ENCODE peak calls at places on chromosomes 13 and 19, in six cellular contexts. A is neural progenitor cell; U is ovary; R is CD8-positive, alpha-beta T cell; D is cardiac muscle cell; B is heart left ventricle. O is an unnamed sample. For H3K9me3, the result is how much of the 10 kb centered on the place peaks cover.

GRCh38 chr19:46890423-46891170 is 29.8 kb downstream of the ARHGAP35 start:
- DNase-seq in A (no peak), U (no peak), R (no peak), D (peak), B (no peak), O (no peak)

GRCh38 chr19:10271543-10272086 is 695 bp downstream of the ICAM1 start:
- DNase-seq in A (no peak), U (no peak), R (peak), D (peak), B (no peak), O (no peak)

GRCh38 chr13:82962422-82962821 is 919.9 kb downstream of the SLITRK1 start:
- DNase-seq in A (no peak), U (no peak), R (no peak), D (peak), B (no peak), O (no peak)

GRCh38 chr19:5627395-5627904 is 4.6 kb downstream of the SAFB start:
- DNase-seq in A (peak), U (no peak), R (no peak), D (no peak), B (peak), O (peak)

GRCh38 chr13:93298741-93299140 is 72.1 kb downstream of the GPC6 start:
- DNase-seq in A (no peak), U (no peak), R (no peak), D (peak), B (no peak), O (no peak)

GRCh38 chr19:49593233-49594113 is 2.5 kb downstream of the PRR12 start:
- DNase-seq in A (peak), U (peak), R (peak), D (peak), B (peak), O (peak)

GRCh38 chr19:48147597-48148175 is 22.5 kb downstream of the LIG1 start:
- DNase-seq in A (no peak), U (no peak), R (no peak), D (no peak), B (no peak), O (no peak)

GRCh38 chr13:99386911-99387788 is 80.0 kb upstream of the GPR183 start:
- DNase-seq in A (peak), U (no peak), R (peak), D (peak), B (no peak), O (peak)

GRCh38 chr19:38970664-38971532 is 4.6 kb downstream of the FBXO17 start:
- DNase-seq in A (no peak), U (no peak), R (no peak), D (peak), B (no peak), O (no peak)

GRCh38 chr13:108924154-108924940 is 294.9 kb downstream of the MYO16 start:
- DNase-seq in A (no peak), U (no peak), R (no peak), D (no peak), B (no peak), O (no peak)

GRCh38 chr19:58387338-58388174 is 487 bp downstream of the RPS5 start:
- DNase-seq in A (no peak), U (no peak), R (no peak), D (no peak), B (no peak), O (no peak)
- TF ChIP-seq CTCF in A (peak), U (no peak), R (no peak), D (peak), B (no peak), O (no peak)

GRCh38 chr19:57290970-57291369 is 10.7 kb downstream of the ZNF460 start:
- DNase-seq in A (no peak), U (no peak), R (no peak), D (no peak), B (no peak), O (no peak)
- H3K9me3 ChIP-seq in A (under half), U (under half), R (under half), D (under half), B (under half), O (under half)

GRCh38 chr19:3107658-3108057 is 13.5 kb downstream of the GNA11 start:
- DNase-seq in A (no peak), U (no peak), R (no peak), D (no peak), B (no peak), O (no peak)
- H3K27ac ChIP-seq in A (no peak), U (no peak), R (no peak), D (no peak), B (no peak), O (no peak)

DNA sequence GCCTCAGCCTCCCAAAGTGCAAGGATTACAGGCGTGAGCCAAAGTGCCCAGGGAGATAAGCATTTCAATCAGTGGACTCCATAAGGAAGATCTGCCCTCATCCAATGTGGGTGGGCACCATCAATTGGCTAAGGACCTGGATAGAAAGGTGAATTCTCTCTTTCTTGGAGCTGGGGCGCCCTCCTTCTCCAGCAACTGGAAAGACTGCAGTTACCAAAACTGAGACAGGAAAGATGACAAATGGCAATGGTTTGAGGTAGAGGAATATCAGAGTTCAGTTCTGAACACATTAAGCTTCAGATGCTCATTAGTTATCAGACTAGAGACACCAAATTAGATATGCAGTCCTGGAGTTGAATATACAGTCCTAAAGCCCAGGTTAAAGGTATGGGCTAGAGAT is 10.5 kb upstream of the ELF1 start:
- DNase-seq in A (peak), U (no peak), R (no peak), D (no peak), B (no peak), O (no peak)
- TF ChIP-seq CTCF in A (peak), U (no peak), R (no peak), D (no peak), B (no peak), O (no peak)

GRCh38 chr19:58128041-58128685 is 22.4 kb downstream of the ZNF329 start:
- DNase-seq in A (no peak), U (no peak), R (no peak), D (no peak), B (no peak), O (no peak)
- H3K9me3 ChIP-seq in A (half or more), U (under half), R (half or more), D (under half), B (half or more), O (half or more)

O was measured in psoas muscle.